ENCODE peak calls at places on chromosomes 4 and X, in seven cellular contexts. C, L, Q, T, O, U and P are unnamed samples.

GRCh38 chr4:109733728-109734127 is 3.9 kb upstream of the PLA2G12A start:
- DNase-seq in C (no peak), L (no peak), Q (no peak), T (no peak), O (peak; percentile 40), U (no peak), P (no peak)

GRCh38 chr4:111281219-111281618 is 658.3 kb upstream of the PITX2 start:
- DNase-seq in C (no peak), L (no peak), Q (no peak), T (no peak), O (no peak), U (no peak), P (no peak)

GRCh38 chr4:8793571-8794160 is 78.0 kb downstream of the HMX1 start:
- DNase-seq in C (no peak), L (no peak), Q (no peak), T (no peak), O (no peak), U (no peak), P (no peak)

GRCh38 chr4:84917087-84917821 is 49.2 kb downstream of the WDFY3 start:
- DNase-seq in C (no peak), L (no peak), Q (no peak), T (peak; percentile 39), O (no peak), U (no peak), P (no peak)

GRCh38 chrX:114097866-114098265 is 486.0 kb upstream of the HTR2C start:
- DNase-seq in C (no peak), L (no peak), Q (no peak), T (no peak), O (no peak), U (no peak), P (no peak)

GRCh38 chr4:3263053-3263958 is 14.3 kb downstream of the MSANTD1 start:
- DNase-seq in C (no peak), L (no peak), Q (no peak), T (no peak), O (no peak), U (no peak), P (no peak)

GRCh38 chr4:158068063-158068462 is 104.8 kb downstream of the GASK1B start:
- DNase-seq in C (no peak), L (no peak), Q (no peak), T (no peak), O (no peak), U (no peak), P (no peak)

GRCh38 chr4:85932371-85933305 is 427.2 kb downstream of the MAPK10 start:
- DNase-seq in C (no peak), L (no peak), Q (no peak), T (no peak), O (peak; percentile 30), U (no peak), P (no peak)

GRCh38 chrX:22097295-22097694 is 65.2 kb downstream of the PHEX start:
- DNase-seq in C (no peak), L (no peak), Q (no peak), T (no peak), O (peak; percentile 59), U (no peak), P (peak; percentile 88)

GRCh38 chr4:45063701-45064100 is 337.3 kb upstream of the GNPDA2 start:
- DNase-seq in C (no peak), L (no peak), Q (no peak), T (no peak), O (no peak), U (no peak), P (no peak)